ENCODE peak calls at places on chromosomes 11 and 22, in ten cellular contexts. X is PC-9, W is fibroblast of lung, I is heart right ventricle, C is adipocyte, Y is testis, S is endodermal cell, Q is SK-N-SH, T is neural progenitor cell, J is cardiac muscle cell. B is an unnamed sample. For H3K27me3 and H3K4me1, the result is how much of the 10 kb centered on the place peaks cover.

GRCh38 chr11:117179048-117179999 is 781 bp downstream of the SIDT2 start:
- DNase-seq in J (peak), T (peak), C (peak), Q (no peak), I (peak), X (peak), S (no peak), Y (peak), W (peak), B (peak)

GRCh38 chr22:42072606-42073330 is 1.3 kb upstream of the PHETA2 start:
- DNase-seq in W (no peak), J (no peak), Q (no peak), S (no peak), Y (no peak), X (no peak), T (no peak), C (no peak), I (no peak), B (no peak)

GRCh38 chr22:47101321-47101885 is 339.0 kb downstream of the TBC1D22A start:
- DNase-seq in W (no peak), S (no peak), I (no peak), X (no peak), T (no peak), Y (no peak), J (no peak), C (no peak), Q (no peak), B (no peak)

GRCh38 chr11:116927163-116927772 is 89.8 kb upstream of the APOA1 start:
- DNase-seq in C (peak), I (no peak), Y (no peak), W (no peak), X (no peak), J (no peak), Q (peak), T (no peak), S (no peak), B (no peak)

GRCh38 chr22:19060356-19061009 is 61.7 kb downstream of the DGCR2 start:
- DNase-seq in I (no peak), X (no peak), C (peak), Y (no peak), Q (no peak), W (peak), T (no peak), S (no peak), J (no peak), B (peak)

GRCh38 chr11:61844909-61845565 is 16.9 kb downstream of the FADS2 start:
- DNase-seq in X (no peak), J (no peak), Y (no peak), C (no peak), W (no peak), S (peak), T (no peak), Q (peak), I (no peak), B (no peak)

GRCh38 chr22:31269892-31270574 is 22.3 kb downstream of the PIK3IP1 start:
- DNase-seq in X (no peak), Y (no peak), Q (no peak), S (peak), I (no peak), J (no peak), C (no peak), T (no peak), W (no peak), B (no peak)

GRCh38 chr11:94513091-94513490 is 830 bp downstream of the C11orf97 start:
- DNase-seq in Y (no peak), Q (no peak), C (no peak), T (no peak), W (no peak), X (no peak), J (no peak), I (no peak), S (no peak), B (no peak)

GRCh38 chr11:2097356-2097997 is 41.7 kb downstream of the IGF2 start:
- DNase-seq in Q (no peak), T (peak), Y (peak), X (no peak), J (peak), I (peak), S (peak), C (peak), W (peak), B (peak)

GRCh38 chr22:48185656-48186055 is 1423.2 kb downstream of the TBC1D22A start:
- DNase-seq in X (no peak), Y (no peak), I (no peak), C (no peak), T (no peak), W (no peak), J (no peak), Q (no peak), S (no peak), B (peak)

GRCh38 chr22:49815641-49816071 is 12.0 kb downstream of the BRD1 start:
- DNase-seq in Q (no peak), I (no peak), T (no peak), W (no peak), J (no peak), S (no peak), C (no peak), Y (no peak), X (peak), B (no peak)

GRCh38 chr11:2779981-2780849 is 80.4 kb upstream of the KCNQ1OT1 start:
- DNase-seq in J (peak), X (no peak), S (peak), C (no peak), W (peak), I (peak), T (no peak), Q (peak), Y (peak), B (no peak)

GRCh38 chr11:47358731-47359051 is 6.2 kb upstream of the MYBPC3 start:
- DNase-seq in T (no peak), J (no peak), I (no peak), Y (no peak), W (no peak), C (no peak), X (no peak), Q (no peak), S (peak), B (no peak)

GRCh38 chr11:35664977-35665441 is 2.4 kb downstream of the TRIM44 start:
- DNase-seq in J (no peak), Y (no peak), T (no peak), I (no peak), C (no peak), W (no peak), S (no peak), Q (no peak), X (no peak), B (no peak)

GRCh38 chr11:134915881-134916280 is 503.8 kb upstream of the B3GAT1 start:
- DNase-seq in X (no peak), I (no peak), Q (no peak), S (no peak), T (no peak), Y (no peak), J (no peak), C (no peak), W (no peak), B (no peak)
- H3K4me3 ChIP-seq in X (no peak), I (no peak), Q (no peak), S (no peak), T (no peak), Y (no peak), J (no peak), C (no peak), W (no peak), B (no peak)

GRCh38 chr11:64438986-64439771 is 80.2 kb downstream of the RPS6KA4 start:
- DNase-seq in W (no peak), Y (no peak), T (no peak), I (no peak), Q (no peak), X (peak), C (no peak), J (no peak), S (peak), B (no peak)
- H3K27me3 ChIP-seq in W (under half), Y (under half), T (under half), I (under half), Q (under half), X (under half), C (half or more), J (under half), S (under half), B (half or more)

DNA sequence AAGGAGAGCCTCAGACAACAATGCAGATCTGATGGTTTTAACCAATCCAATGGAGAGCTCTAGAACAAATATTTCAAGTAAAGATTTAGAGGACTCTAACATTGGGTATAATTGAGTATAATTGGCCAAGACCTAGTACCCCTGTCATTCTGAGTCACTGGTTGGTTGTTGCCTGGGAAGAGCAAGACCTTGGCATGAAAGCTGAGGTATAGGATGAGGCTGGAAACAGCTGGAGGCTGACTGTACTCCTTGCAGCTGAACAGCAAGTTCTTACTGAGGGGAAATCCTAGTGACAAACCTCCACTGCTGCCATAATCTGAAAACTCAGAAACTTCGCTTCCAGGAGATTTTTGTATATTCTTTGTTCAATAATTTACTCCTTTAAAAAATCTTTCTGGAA is 54.3 kb upstream of the MUC15 start:
- DNase-seq in C (peak), Q (no peak), X (no peak), S (no peak), Y (no peak), J (peak), T (no peak), W (peak), I (no peak), B (no peak)
- H3K4me1 ChIP-seq in C (under half), Q (under half), X (under half), S (under half), Y (under half), J (under half), T (under half), W (under half), I (under half), B (under half)

GRCh38 chr11:66638177-66639065 is at the start of gene RBM4:
- DNase-seq in Y (peak), C (peak), W (peak), I (peak), T (peak), Q (peak), J (peak), S (peak), X (peak), B (peak)

GRCh38 chr11:66637557-66638176 is 836 bp upstream of the RBM4 start:
- DNase-seq in I (no peak), S (peak), C (no peak), J (no peak), Q (no peak), Y (peak), X (peak), T (peak), W (no peak), B (no peak)

GRCh38 chr11:66643745-66644437 is 5.4 kb downstream of the RBM4 start:
- DNase-seq in X (no peak), T (no peak), I (no peak), C (no peak), J (no peak), W (no peak), Q (no peak), Y (no peak), S (no peak), B (no peak)

GRCh38 chr11:66639066-66639813 is 737 bp downstream of the RBM4 start:
- DNase-seq in C (peak), X (no peak), S (no peak), Q (no peak), T (no peak), W (peak), J (peak), I (no peak), Y (peak), B (no peak)

GRCh38 chr11:66641834-66642233 is 3.3 kb downstream of the RBM4 start:
- DNase-seq in T (no peak), Q (no peak), I (no peak), Y (no peak), S (no peak), X (no peak), J (no peak), W (no peak), C (peak), B (no peak)
- H3K4me3 ChIP-seq in T (peak), Q (peak), I (peak), Y (no peak), S (peak), X (peak), J (peak), W (peak), C (peak), B (no peak)

DNA sequence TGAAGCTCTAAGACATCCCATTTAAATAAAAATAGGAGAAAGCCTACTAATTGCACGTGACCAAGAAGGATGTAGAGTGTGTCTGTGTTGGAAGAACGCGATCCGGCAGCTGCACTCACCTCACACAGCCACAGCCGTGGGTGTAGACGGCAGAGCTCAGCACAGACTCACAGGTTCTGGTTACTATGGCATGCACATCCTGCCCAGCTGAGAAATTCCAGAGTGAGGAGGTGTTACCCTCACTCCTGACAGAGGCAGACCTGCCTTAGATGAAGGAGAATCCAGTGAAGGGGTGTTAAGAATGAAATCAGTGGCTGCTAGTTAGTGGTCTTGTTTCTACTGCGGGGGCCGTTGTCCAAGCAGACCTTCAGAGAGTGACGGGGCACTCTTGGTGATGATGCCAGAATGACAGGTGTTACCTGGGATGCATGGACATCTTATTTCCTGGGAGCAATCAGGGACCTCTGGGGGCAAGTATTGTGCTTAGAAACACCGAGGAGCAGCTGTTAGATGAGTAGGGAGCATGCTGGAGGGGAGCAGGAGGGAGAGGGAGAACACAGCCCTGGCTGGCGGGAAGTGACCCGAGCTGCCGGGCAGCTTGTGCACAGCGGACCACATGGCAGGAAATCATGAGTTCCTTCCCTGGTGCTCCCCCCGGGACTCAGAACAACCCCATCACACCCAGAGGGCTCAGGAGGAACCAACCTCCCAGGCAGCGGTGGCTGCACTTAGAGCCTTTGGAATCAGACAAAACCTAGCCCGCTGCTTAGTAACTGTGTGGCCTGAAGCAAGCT is 12.3 kb downstream of the KCNJ5 start:
- DNase-seq in J (no peak), Q (no peak), S (peak), W (no peak), X (no peak), I (no peak), C (no peak), Y (no peak), T (peak), B (no peak)
- H3K27me3 ChIP-seq in J (under half), Q (under half), S (half or more), W (under half), X (under half), I (under half), C (under half), Y (under half), T (half or more), B (under half)

DNA sequence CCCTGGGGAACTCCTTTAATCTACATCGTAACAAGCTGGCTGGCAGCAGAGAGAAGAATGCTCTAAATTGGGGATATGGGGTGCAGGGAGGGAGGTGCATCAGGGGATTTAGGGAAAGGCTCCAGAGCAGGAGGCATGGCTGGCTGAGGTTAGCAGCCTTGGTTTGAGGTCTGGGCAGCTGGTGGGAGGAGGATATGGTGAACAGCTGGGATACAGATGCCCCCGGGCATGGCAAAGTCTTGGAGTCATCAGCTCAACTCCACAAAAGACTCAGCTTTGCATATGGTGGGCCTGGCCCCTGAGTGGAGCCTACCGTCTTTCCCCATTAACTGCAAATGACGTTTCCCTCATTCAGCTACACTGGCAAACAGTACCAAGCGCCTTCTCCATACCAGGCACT is 5.4 kb downstream of the FAM83F start:
- DNase-seq in S (no peak), I (no peak), X (no peak), Y (no peak), W (no peak), J (no peak), Q (no peak), C (no peak), T (no peak), B (no peak)
- H3K4me1 ChIP-seq in S (under half), I (under half), X (under half), Y (under half), W (under half), J (under half), Q (under half), C (under half), T (half or more), B (under half)

B was measured in SJSA1.